ENCODE peak calls at places on chromosome 1, in ten cellular contexts. N, P, L, G, C, U, D, B, X and Y are unnamed samples.

GRCh38 chr1:248818505-248819374 is 7.0 kb downstream of the SH3BP5L start:
- DNase-seq in U (peak; percentile 57), P (no peak), X (no peak), G (no peak), N (no peak), C (no peak), L (no peak), B (no peak), D (no peak), Y (no peak)

GRCh38 chr1:65629788-65630187 is 162.9 kb upstream of the PDE4B start:
- DNase-seq in G (no peak), X (no peak), U (no peak), N (no peak), D (no peak), C (no peak), B (no peak), L (no peak), P (no peak), Y (no peak)

GRCh38 chr1:151072224-151072623 is 1.7 kb downstream of the GABPB2 start:
- DNase-seq in X (no peak), U (peak; percentile 83), G (no peak), D (no peak), L (no peak), B (no peak), N (no peak), C (no peak), P (no peak), Y (no peak)

GRCh38 chr1:26535201-26535600 is 5.6 kb downstream of the RPS6KA1 start:
- DNase-seq in X (no peak), C (no peak), G (no peak), B (no peak), U (no peak), P (no peak), L (no peak), N (no peak), D (no peak), Y (no peak)

GRCh38 chr1:60281360-60281932 is 207.9 kb upstream of the C1orf87 start:
- DNase-seq in G (no peak), B (peak; percentile 69), U (peak; percentile 88), D (no peak), N (peak; percentile 47), X (peak; percentile 80), P (peak; percentile 34), C (peak; percentile 81), L (peak; percentile 45), Y (peak; percentile 81)

GRCh38 chr1:50967416-50968020 is 2.5 kb upstream of the CDKN2C start:
- DNase-seq in N (no peak), D (no peak), B (no peak), L (no peak), P (no peak), C (no peak), X (no peak), G (no peak), U (no peak), Y (no peak)

GRCh38 chr1:175364424-175365076 is 172.0 kb upstream of the KIAA0040 start:
- DNase-seq in G (no peak), C (no peak), X (no peak), U (no peak), N (no peak), L (no peak), P (no peak), B (no peak), D (no peak), Y (no peak)

GRCh38 chr1:172320723-172321122 is 99.8 kb upstream of the C1orf105 start:
- DNase-seq in D (no peak), B (no peak), C (peak; percentile 83), N (no peak), U (no peak), G (no peak), L (no peak), P (no peak), X (peak; percentile 59), Y (no peak)

GRCh38 chr1:33972676-33973395 is 109.0 kb downstream of the HMGB4 start:
- DNase-seq in P (peak; percentile 74), G (no peak), C (peak; percentile 52), B (no peak), N (no peak), D (no peak), U (no peak), X (peak; percentile 48), L (no peak), Y (no peak)

GRCh38 chr1:94553323-94553730 is 11.8 kb upstream of the F3 start:
- DNase-seq in C (peak; percentile 40), D (no peak), U (no peak), X (peak; percentile 58), B (no peak), N (no peak), G (no peak), L (no peak), P (no peak), Y (no peak)

DNA sequence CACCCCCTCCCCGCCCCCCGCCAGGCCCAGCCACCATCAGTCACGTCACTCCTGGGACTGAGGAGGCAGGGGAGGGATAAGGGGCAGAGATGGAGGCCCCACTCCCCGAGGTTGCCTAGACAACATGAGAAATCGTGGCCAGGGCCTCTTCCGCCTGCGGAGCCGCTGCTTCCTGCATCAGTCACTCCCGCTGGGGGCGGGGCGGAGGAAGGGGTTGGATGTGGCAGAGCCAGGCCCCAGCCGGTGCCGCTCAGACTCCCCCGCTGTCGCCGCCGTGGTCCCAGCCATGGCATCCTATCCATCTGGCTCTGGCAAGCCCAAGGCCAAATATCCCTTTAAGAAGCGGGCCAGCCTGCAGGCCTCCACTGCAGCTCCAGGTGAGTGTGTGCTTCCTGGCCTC is 1.3 kb downstream of the AMPD2 start:
- DNase-seq in P (peak; percentile 93), L (peak; percentile 97), C (peak; percentile 95), N (peak; percentile 92), X (peak; percentile 94), G (peak; percentile 100), U (peak; percentile 98), D (peak; percentile 75), B (peak; percentile 91), Y (peak; percentile 95)
- TF ChIP-seq CTCF in P (no peak), L (no peak), C (no peak), N (no peak), X (no peak), G (no peak), U (no peak), D (no peak), B (no peak), Y (no peak)

GRCh38 chr1:90850925-90851710 is 134.0 kb upstream of the BARHL2 start:
- DNase-seq in U (peak; percentile 94), L (peak; percentile 86), P (peak; percentile 82), N (peak; percentile 39), X (peak; percentile 66), B (peak; percentile 82), G (peak; percentile 94), C (peak; percentile 66), D (no peak), Y (peak; percentile 22)

GRCh38 chr1:90854559-90854958 is 137.5 kb upstream of the BARHL2 start:
- DNase-seq in N (no peak), U (no peak), B (no peak), X (no peak), L (no peak), P (no peak), G (no peak), C (no peak), D (no peak), Y (no peak)

GRCh38 chr1:90856608-90857007 is 139.5 kb upstream of the BARHL2 start:
- DNase-seq in X (no peak), D (no peak), N (no peak), L (no peak), U (no peak), G (no peak), C (no peak), P (no peak), B (no peak), Y (no peak)

GRCh38 chr1:90850181-90850924 is 133.3 kb upstream of the BARHL2 start:
- DNase-seq in N (peak; percentile 14), G (no peak), D (no peak), L (peak; percentile 56), C (peak; percentile 10), U (peak; percentile 87), P (no peak), X (no peak), B (no peak), Y (peak; percentile 63)

GRCh38 chr1:90851711-90852050 is 134.6 kb upstream of the BARHL2 start:
- DNase-seq in N (no peak), L (no peak), U (no peak), D (no peak), G (no peak), X (no peak), P (no peak), B (no peak), C (no peak), Y (peak; percentile 88)
- TF ChIP-seq CTCF in N (no peak), L (peak; percentile 26), U (no peak), D (no peak), G (peak; percentile 21), X (no peak), P (no peak), B (no peak), C (no peak), Y (no peak)

GRCh38 chr1:39090757-39091156 is 64.6 kb downstream of the NDUFS5 start:
- DNase-seq in P (no peak), D (no peak), X (no peak), U (no peak), N (no peak), B (no peak), L (no peak), G (no peak), C (no peak), Y (no peak)

GRCh38 chr1:39086386-39087108 is 60.4 kb downstream of the NDUFS5 start:
- DNase-seq in L (no peak), X (no peak), B (no peak), N (no peak), D (no peak), U (no peak), C (peak; percentile 64), P (no peak), G (no peak), Y (no peak)

GRCh38 chr1:39089811-39090519 is 63.8 kb downstream of the NDUFS5 start:
- DNase-seq in P (no peak), L (no peak), N (no peak), X (no peak), U (no peak), B (no peak), C (no peak), D (no peak), G (no peak), Y (peak; percentile 30)

GRCh38 chr1:39087109-39087834 is 61.1 kb downstream of the NDUFS5 start:
- DNase-seq in X (peak; percentile 56), N (no peak), C (peak; percentile 77), U (no peak), P (no peak), G (no peak), B (no peak), L (no peak), D (no peak), Y (no peak)

DNA sequence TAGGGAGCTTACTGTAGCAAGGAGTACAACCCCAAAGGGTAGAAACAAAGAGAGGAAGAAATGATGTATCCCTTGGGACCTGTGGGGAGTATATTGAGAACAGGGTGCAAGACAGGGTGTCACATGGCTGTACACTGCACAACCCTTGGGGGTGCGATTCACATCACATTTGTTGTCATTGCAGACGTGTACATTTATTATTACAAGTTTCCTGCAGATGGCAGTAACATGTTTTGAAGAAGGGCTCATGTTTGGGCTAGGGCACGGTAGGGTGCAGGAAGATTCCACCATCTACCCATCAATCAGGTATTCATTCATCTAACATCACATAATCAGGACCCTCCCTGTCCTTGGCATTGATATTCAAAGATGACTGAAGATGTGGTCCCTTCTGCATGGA is 62.5 kb downstream of the NDUFS5 start:
- DNase-seq in L (no peak), C (no peak), G (no peak), B (no peak), X (no peak), D (no peak), U (no peak), N (no peak), P (no peak), Y (no peak)
- TF ChIP-seq CTCF in L (no peak), C (no peak), G (no peak), B (no peak), X (no peak), D (no peak), U (no peak), N (no peak), P (no peak), Y (no peak)

GRCh38 chr1:216742625-216743024 is 19.4 kb upstream of the ESRRG start:
- DNase-seq in N (no peak), L (no peak), B (no peak), P (no peak), C (no peak), D (no peak), U (no peak), X (peak; percentile 17), G (no peak), Y (no peak)
- TF ChIP-seq CTCF in N (peak; percentile 26), L (no peak), B (peak; percentile 26), P (peak; percentile 35), C (peak; percentile 37), D (no peak), U (no peak), X (peak; percentile 42), G (no peak), Y (peak; percentile 33)